ENCODE peak calls at places on chromosomes 16 and 17, in five cellular contexts. E, I, Z, U and J are unnamed samples.

GRCh38 chr16:2912330-2913199 is 834 bp downstream of the FLYWCH1 start:
- DNase-seq in E (peak), I (peak), Z (no peak), U (no peak), J (no peak)

GRCh38 chr16:20906225-20906870 is 5.8 kb downstream of the LYRM1 start:
- DNase-seq in E (no peak), I (no peak), Z (no peak), U (no peak), J (no peak)

GRCh38 chr17:77942111-77942988 is 16.2 kb upstream of the TNRC6C start:
- DNase-seq in E (no peak), I (no peak), Z (peak), U (no peak), J (peak)

GRCh38 chr16:49598386-49599170 is 225.0 kb downstream of the C16orf78 start:
- DNase-seq in E (peak), I (no peak), Z (no peak), U (no peak), J (no peak)

GRCh38 chr16:3021449-3022207 is 1.5 kb downstream of the TNFRSF12A start:
- DNase-seq in E (peak), I (peak), Z (peak), U (peak), J (no peak)

GRCh38 chr17:28718317-28718672 is 627 bp upstream of the RAB34 start:
- DNase-seq in E (no peak), I (no peak), Z (no peak), U (no peak), J (no peak)

GRCh38 chr17:61416540-61417363 is 17.1 kb downstream of the TBX2 start:
- DNase-seq in E (peak), I (peak), Z (peak), U (peak), J (peak)

GRCh38 chr16:75323928-75324327 is 72.5 kb upstream of the BCAR1 start:
- DNase-seq in E (no peak), I (no peak), Z (no peak), U (no peak), J (no peak)

GRCh38 chr17:41917192-41917591 is 1.6 kb downstream of the ACLY start:
- DNase-seq in E (no peak), I (no peak), Z (no peak), U (no peak), J (no peak)

GRCh38 chr16:71707199-71707598 is 17.3 kb downstream of the PHLPP2 start:
- DNase-seq in E (no peak), I (no peak), Z (no peak), U (no peak), J (no peak)

GRCh38 chr17:4744999-4745969 is 5.6 kb upstream of the CXCL16 start:
- DNase-seq in E (no peak), I (no peak), Z (no peak), U (no peak), J (no peak)
- H3K4me3 ChIP-seq in E (no peak), I (no peak), Z (no peak), U (no peak), J (no peak)

GRCh38 chr16:70638814-70639792 is 7.3 kb upstream of the IL34 start:
- DNase-seq in E (peak), I (peak), Z (no peak), U (no peak), J (no peak)

GRCh38 chr16:70635356-70636016 is 10.9 kb upstream of the IL34 start:
- DNase-seq in E (no peak), I (no peak), Z (peak), U (no peak), J (no peak)

GRCh38 chr16:70632273-70632672 is 14.1 kb upstream of the IL34 start:
- DNase-seq in E (no peak), I (no peak), Z (no peak), U (no peak), J (no peak)

GRCh38 chr16:70630960-70631745 is 15.2 kb upstream of the IL34 start:
- DNase-seq in E (no peak), I (no peak), Z (no peak), U (no peak), J (no peak)

GRCh38 chr16:70634861-70635260 is 11.5 kb upstream of the IL34 start:
- DNase-seq in E (no peak), I (no peak), Z (no peak), U (no peak), J (no peak)
- H3K4me3 ChIP-seq in E (no peak), I (no peak), Z (no peak), U (no peak), J (no peak)

GRCh38 chr17:63552211-63552610 is 1.9 kb downstream of the DCAF7 start:
- DNase-seq in E (no peak), I (no peak), Z (no peak), U (no peak), J (no peak)
- H3K4me3 ChIP-seq in E (peak), I (peak), Z (peak), U (peak), J (peak)

GRCh38 chr17:6755281-6755680 is 565 bp upstream of the XAF1 start:
- DNase-seq in E (peak), I (no peak), Z (peak), U (no peak), J (no peak)
- H3K4me3 ChIP-seq in E (peak), I (peak), Z (peak), U (peak), J (peak)

GRCh38 chr17:6853764-6854442 is 22.4 kb upstream of the TEKT1 start:
- DNase-seq in E (no peak), I (no peak), Z (no peak), U (no peak), J (peak)
- H3K4me3 ChIP-seq in E (no peak), I (no peak), Z (no peak), U (no peak), J (peak)

GRCh38 chr16:68074850-68075249 is 10.3 kb upstream of the NFATC3 start:
- DNase-seq in E (no peak), I (peak), Z (no peak), U (no peak), J (no peak)

GRCh38 chr16:68076560-68076959 is 8.6 kb upstream of the NFATC3 start:
- DNase-seq in E (no peak), I (no peak), Z (no peak), U (no peak), J (no peak)

GRCh38 chr16:68072038-68072695 is 13.0 kb upstream of the NFATC3 start:
- DNase-seq in E (peak), I (no peak), Z (no peak), U (no peak), J (no peak)

GRCh38 chr16:68075980-68076379 is 9.2 kb upstream of the NFATC3 start:
- DNase-seq in E (no peak), I (no peak), Z (no peak), U (no peak), J (no peak)

GRCh38 chr16:68073902-68074760 is 11.0 kb upstream of the NFATC3 start:
- DNase-seq in E (no peak), I (no peak), Z (no peak), U (no peak), J (no peak)
- H3K4me3 ChIP-seq in E (no peak), I (peak), Z (no peak), U (no peak), J (no peak)

DNA sequence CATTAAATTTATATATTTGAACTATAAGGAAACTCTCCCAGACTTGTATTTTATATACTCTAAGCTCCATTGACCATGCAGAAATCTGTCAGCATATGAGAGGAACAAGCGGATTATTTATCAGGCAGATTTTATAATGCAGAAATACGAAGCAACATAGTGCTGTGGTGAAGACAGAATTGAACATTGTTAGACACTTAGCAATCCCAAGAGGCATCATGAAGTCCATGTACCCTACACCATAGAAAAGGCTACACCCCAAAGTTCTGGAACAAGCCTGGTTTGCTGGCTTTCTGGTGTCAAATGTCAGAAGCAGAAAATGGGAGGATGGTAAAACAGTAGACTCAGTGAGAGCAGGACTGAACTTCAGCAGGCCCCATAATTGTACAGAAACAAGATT is 241.1 kb downstream of the PRKCA start:
- DNase-seq in E (no peak), I (peak), Z (no peak), U (no peak), J (no peak)
- H3K4me3 ChIP-seq in E (no peak), I (peak), Z (no peak), U (no peak), J (no peak)

GRCh38 chr17:18314731-18315497 is at the start of the genes SMCR8 and TOP3A:
- DNase-seq in E (peak), I (peak), Z (peak), U (peak), J (peak)

GRCh38 chr17:18314059-18314730 is 599 bp downstream of the TOP3A start:
- DNase-seq in E (no peak), I (peak), Z (no peak), U (no peak), J (no peak)

DNA sequence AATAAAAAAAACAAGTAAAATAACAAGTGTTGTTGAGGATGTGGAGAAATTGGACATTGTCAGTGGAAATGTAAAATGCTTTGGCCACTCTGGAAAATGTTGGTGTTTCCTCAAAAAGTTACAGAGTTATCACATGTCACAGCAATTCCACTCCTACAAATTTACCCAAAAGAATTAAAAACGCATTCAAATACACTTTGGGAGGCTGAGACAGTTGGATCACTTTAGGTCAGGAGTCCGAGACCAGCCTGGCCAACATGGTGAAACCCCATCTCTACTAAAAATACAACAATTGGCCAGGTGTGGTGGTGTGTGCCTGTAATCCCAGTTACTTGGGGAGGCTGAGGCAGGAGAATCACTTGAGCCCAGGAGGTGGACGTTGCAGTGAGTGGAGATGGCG is 5.6 kb downstream of the TOP3A start:
- DNase-seq in E (no peak), I (no peak), Z (no peak), U (no peak), J (no peak)
- H3K4me3 ChIP-seq in E (no peak), I (no peak), Z (no peak), U (no peak), J (no peak)